ENCODE peak calls at places on chromosomes 7 and 10, in eight cellular contexts. K, T, I, A, S, J, U and N are unnamed samples.
A peak's percentile ranks its signal among the peaks of the same experiment; 100 is the strongest.

GRCh38 chr10:3433131-3433530 is 260.5 kb upstream of the PITRM1 start:
- DNase-seq in K (no peak), T (no peak), I (no peak), A (no peak), S (no peak), J (no peak), U (no peak), N (no peak)

GRCh38 chr10:92240289-92241157 is 50.4 kb downstream of the CPEB3 start:
- DNase-seq in K (peak; percentile 84), T (peak; percentile 86), I (peak; percentile 28), A (peak; percentile 66), S (no peak), J (peak; percentile 41), U (peak; percentile 19), N (no peak)

GRCh38 chr7:45985902-45986301 is 64.8 kb upstream of the IGFBP3 start:
- DNase-seq in K (peak; percentile 1), T (no peak), I (no peak), A (no peak), S (no peak), J (no peak), U (no peak), N (peak; percentile 87)

GRCh38 chr10:48251525-48252353 is 22.8 kb downstream of the FRMPD2 start:
- DNase-seq in K (no peak), T (peak; percentile 37), I (no peak), A (no peak), S (no peak), J (peak; percentile 28), U (no peak), N (peak; percentile 91)

GRCh38 chr7:157779206-157779605 is 442.4 kb downstream of the DNAJB6 start:
- DNase-seq in K (no peak), T (no peak), I (no peak), A (no peak), S (no peak), J (no peak), U (no peak), N (no peak)

GRCh38 chr10:94102436-94102835 is 108.7 kb downstream of the PLCE1 start:
- DNase-seq in K (no peak), T (no peak), I (no peak), A (no peak), S (no peak), J (no peak), U (no peak), N (peak; percentile 57)

GRCh38 chr10:124719213-124719851 is 24.8 kb downstream of the FAM53B start:
- DNase-seq in K (peak; percentile 68), T (peak; percentile 87), I (no peak), A (peak; percentile 95), S (peak; percentile 61), J (peak; percentile 32), U (peak; percentile 72), N (no peak)

GRCh38 chr10:102141583-102142107 is 8.8 kb downstream of the PPRC1 start:
- DNase-seq in K (no peak), T (no peak), I (no peak), A (no peak), S (no peak), J (no peak), U (no peak), N (no peak)

GRCh38 chr7:132400667-132401142 is 175.6 kb downstream of the PLXNA4 start:
- DNase-seq in K (no peak), T (no peak), I (no peak), A (no peak), S (no peak), J (no peak), U (no peak), N (no peak)

GRCh38 chr7:94507962-94508361 is 1.6 kb upstream of the CASD1 start:
- DNase-seq in K (no peak), T (no peak), I (no peak), A (no peak), S (no peak), J (no peak), U (no peak), N (no peak)